ENCODE peak calls at places on chromosomes 12 and 14, in five cellular contexts. A, K, P, W and M are unnamed samples.

GRCh38 chr12:87678453-87678852 is 350.7 kb downstream of the C12orf50 start:
- DNase-seq in A (no peak), K (no peak), P (no peak), W (no peak), M (no peak)

GRCh38 chr12:71447691-71448660 is 8.4 kb downstream of the LGR5 start:
- DNase-seq in A (no peak), K (no peak), P (no peak), W (no peak), M (no peak)

GRCh38 chr14:104399432-104400155 is 180.0 kb upstream of the C14orf180 start:
- DNase-seq in A (no peak), K (no peak), P (no peak), W (no peak), M (no peak)

GRCh38 chr12:13223176-13223806 is 26.8 kb downstream of the EMP1 start:
- DNase-seq in A (no peak), K (no peak), P (no peak), W (peak), M (peak)

GRCh38 chr12:639566-639965 is 23.7 kb downstream of the NINJ2 start:
- DNase-seq in A (no peak), K (no peak), P (no peak), W (no peak), M (no peak)

GRCh38 chr12:106645465-106646330 is 62.9 kb downstream of the RFX4 start:
- DNase-seq in A (no peak), K (no peak), P (no peak), W (no peak), M (no peak)

GRCh38 chr12:13816394-13816793 is 165.0 kb downstream of the GRIN2B start:
- DNase-seq in A (no peak), K (no peak), P (no peak), W (no peak), M (no peak)

GRCh38 chr12:123049398-123050250 is 69.1 kb downstream of the ARL6IP4 start:
- DNase-seq in A (no peak), K (no peak), P (no peak), W (no peak), M (no peak)

GRCh38 chr12:101862245-101862644 is 15.1 kb upstream of the DRAM1 start:
- DNase-seq in A (no peak), K (no peak), P (no peak), W (no peak), M (no peak)

GRCh38 chr12:95583933-95584332 is 32.7 kb upstream of the USP44 start:
- DNase-seq in A (peak), K (no peak), P (peak), W (no peak), M (peak)

GRCh38 chr14:103141117-103141796 is 18.0 kb downstream of the TNFAIP2 start:
- DNase-seq in A (peak), K (no peak), P (peak), W (peak), M (peak)

GRCh38 chr12:22494319-22494718 is 50.0 kb downstream of the C2CD5 start:
- DNase-seq in A (no peak), K (no peak), P (no peak), W (no peak), M (no peak)

DNA sequence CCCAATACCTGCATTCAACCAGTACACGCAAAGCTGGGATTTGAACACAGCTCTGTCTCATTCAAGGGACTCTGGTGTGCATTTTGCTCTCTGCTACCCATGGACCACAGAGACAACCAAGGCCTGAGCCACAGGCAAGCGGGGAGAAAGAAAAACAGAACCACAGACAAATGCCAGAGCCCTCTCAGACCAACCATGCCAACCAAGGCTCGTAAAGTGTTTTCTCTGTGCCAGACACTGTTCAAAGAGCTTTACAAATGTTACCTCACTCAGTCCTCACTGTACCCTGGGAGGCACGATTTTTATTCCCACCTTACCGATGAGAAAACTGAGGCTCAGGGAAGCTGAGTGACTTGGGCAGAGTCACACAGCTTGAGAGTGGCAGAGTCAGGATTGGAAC is 32.4 kb upstream of the EML1 start:
- DNase-seq in A (no peak), K (no peak), P (no peak), W (no peak), M (no peak)
- TF ChIP-seq JUND in A (no peak), K (no peak), P (no peak), W (no peak), M (no peak)

GRCh38 chr12:120980800-120981368 is 2.5 kb downstream of the HNF1A start:
- DNase-seq in A (no peak), K (no peak), P (no peak), W (no peak), M (no peak)
- TF ChIP-seq JUND in A (no peak), K (no peak), P (no peak), W (no peak), M (no peak)

DNA sequence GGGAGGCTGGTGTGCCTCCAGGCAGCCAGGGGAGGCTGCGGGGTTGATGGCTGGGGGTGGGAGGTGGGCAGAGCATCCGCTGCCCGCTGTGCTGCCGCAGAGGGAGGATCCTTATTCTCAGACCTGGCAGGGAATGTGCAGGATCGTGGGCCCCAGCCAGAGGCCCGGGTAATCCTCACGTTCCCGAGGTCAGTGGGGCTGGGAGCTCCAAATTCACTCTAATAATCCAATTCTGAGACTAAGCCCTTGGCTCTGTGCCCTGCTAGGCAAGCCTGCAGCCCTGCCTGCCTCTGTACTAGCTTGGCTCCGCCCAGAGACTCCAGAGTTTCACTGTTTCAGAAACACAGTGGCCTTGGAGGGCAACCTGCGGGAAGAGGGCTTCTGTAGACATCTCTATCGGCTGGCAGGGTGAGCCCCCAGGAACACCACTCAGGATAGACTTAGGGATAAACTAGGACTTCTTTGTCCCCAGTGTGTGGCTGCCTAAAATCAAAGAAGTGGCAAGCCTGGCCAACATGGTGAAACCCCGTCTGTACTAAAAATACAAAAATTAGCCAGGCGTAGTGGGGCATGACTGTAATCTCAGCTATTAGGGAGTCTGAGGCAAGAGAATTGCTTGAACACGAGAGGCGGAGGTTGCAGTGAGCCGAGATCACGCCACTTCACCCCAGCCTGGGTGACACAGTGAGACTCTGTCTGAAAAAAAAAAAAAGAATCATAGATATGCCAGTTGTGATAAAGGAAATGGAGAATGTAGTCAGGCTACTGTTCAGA is 17.7 kb upstream of the MLEC start:
- DNase-seq in A (no peak), K (peak), P (no peak), W (no peak), M (no peak)
- TF ChIP-seq JUND in A (no peak), K (no peak), P (no peak), W (no peak), M (no peak)

GRCh38 chr12:7667025-7667575 is 1.4 kb upstream of the APOBEC1 start:
- DNase-seq in A (peak), K (no peak), P (peak), W (peak), M (peak)
- TF ChIP-seq JUND in A (no peak), K (no peak), P (no peak), W (no peak), M (no peak)

GRCh38 chr12:69898236-69898635 is 73.2 kb downstream of the MYRFL start:
- DNase-seq in A (no peak), K (no peak), P (no peak), W (no peak), M (no peak)
- TF ChIP-seq JUND in A (no peak), K (no peak), P (no peak), W (no peak), M (no peak)

DNA sequence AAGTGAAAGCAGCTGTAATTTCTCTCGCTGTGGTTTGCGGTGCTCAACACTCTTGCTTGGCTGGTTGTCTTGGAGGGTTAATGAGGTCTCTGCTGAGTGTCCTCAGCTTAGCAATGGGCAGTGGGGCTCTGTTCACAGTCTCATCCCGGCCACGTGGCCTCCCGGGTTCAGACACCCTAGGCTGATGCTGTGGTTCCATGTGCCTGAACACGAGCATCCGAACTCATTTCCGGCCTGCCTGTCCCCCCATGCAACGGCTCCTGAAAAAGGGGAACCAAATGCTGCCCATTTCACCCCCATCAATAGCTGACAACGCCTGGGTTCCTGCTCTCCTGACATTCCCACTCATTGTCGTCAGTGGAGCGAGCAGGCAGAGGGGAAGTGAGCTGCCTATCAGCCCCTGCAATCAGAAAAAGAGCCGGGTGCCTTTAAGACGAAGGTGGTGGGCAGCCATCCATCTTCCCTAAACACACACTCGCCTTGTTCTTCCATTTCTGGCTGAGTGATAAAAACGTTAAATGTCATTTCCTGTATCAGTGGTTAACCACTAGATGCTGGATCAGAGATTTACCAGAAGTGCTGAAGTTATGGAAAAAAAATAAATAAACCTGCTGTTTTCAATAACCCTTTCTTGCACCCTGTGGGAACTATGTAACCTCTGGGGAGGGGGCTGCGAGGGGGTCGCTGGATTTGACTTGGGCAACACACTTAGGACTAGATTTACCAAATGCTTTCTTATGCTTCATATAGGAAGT is 60.3 kb upstream of the BCL2L14 start:
- DNase-seq in A (no peak), K (peak), P (no peak), W (no peak), M (no peak)
- TF ChIP-seq JUND in A (no peak), K (no peak), P (no peak), W (no peak), M (no peak)

GRCh38 chr14:50520947-50521815 is 11.2 kb downstream of the MAP4K5 start:
- DNase-seq in A (no peak), K (peak), P (peak), W (no peak), M (no peak)
- TF ChIP-seq JUND in A (peak), K (peak), P (peak), W (no peak), M (no peak)

DNA sequence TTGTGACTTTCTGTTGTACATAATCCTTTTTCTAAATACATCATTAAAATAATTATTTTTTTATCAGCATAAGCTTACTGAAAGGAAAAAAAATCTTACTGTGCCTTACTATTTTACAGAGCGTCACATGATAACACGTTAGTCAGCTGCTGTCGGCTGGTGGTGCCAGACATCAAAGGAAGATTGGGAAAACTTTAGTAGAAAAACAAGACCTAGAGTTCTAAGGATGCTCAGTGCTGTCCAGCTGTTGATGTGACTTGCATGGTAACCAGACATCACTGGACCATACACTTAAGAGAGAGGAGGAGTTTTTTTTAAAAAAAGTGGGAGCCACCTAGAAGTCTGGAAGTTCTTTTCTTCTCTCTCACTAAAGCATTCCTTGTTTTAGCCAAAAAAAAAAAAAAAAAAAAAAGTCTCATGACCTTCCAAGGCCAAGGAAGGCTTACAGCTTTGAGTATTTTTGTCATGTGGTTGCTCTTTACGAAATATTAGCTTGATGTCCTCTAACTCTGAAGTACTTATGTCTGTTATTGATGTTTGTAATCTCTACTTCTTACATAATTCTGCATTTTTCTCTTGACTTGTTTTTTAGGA is 4.5 kb downstream of the RASSF8 start:
- DNase-seq in A (no peak), K (no peak), P (no peak), W (no peak), M (no peak)
- TF ChIP-seq JUND in A (no peak), K (no peak), P (no peak), W (no peak), M (no peak)